ENCODE peak calls at places on chromosomes 5 and 9, in eight cellular contexts. Q, W, P, Z, C, F, B and R are unnamed samples.

GRCh38 chr9:99491408-99492259 is 269.6 kb downstream of the SEC61B start:
- DNase-seq in Q (no peak), W (no peak), P (no peak), Z (no peak), C (peak; percentile 58), F (no peak), B (no peak), R (no peak)

GRCh38 chr9:21761309-21761901 is 41.0 kb upstream of the MTAP start:
- DNase-seq in Q (no peak), W (no peak), P (no peak), Z (no peak), C (peak; percentile 3), F (no peak), B (no peak), R (no peak)

GRCh38 chr5:72071906-72072305 is 35.4 kb upstream of the MAP1B start:
- DNase-seq in Q (no peak), W (no peak), P (no peak), Z (no peak), C (no peak), F (no peak), B (no peak), R (no peak)

GRCh38 chr5:150412319-150413175 is at the start of gene CD74:
- DNase-seq in Q (peak; percentile 72), W (no peak), P (peak; percentile 63), Z (peak; percentile 84), C (peak; percentile 98), F (no peak), B (peak; percentile 91), R (peak; percentile 75)

GRCh38 chr9:83623634-83623991 is 670 bp downstream of the IDNK start:
- DNase-seq in Q (no peak), W (peak; percentile 26), P (no peak), Z (no peak), C (no peak), F (no peak), B (no peak), R (no peak)

GRCh38 chr9:122287214-122287613 is 22.5 kb downstream of the MRRF start:
- DNase-seq in Q (no peak), W (no peak), P (no peak), Z (no peak), C (no peak), F (no peak), B (no peak), R (no peak)

GRCh38 chr5:72363146-72363802 is 43.1 kb downstream of the PTCD2 start:
- DNase-seq in Q (no peak), W (no peak), P (no peak), Z (no peak), C (no peak), F (no peak), B (no peak), R (no peak)

GRCh38 chr5:119322948-119323629 is 32.7 kb upstream of the TNFAIP8 start:
- DNase-seq in Q (no peak), W (no peak), P (no peak), Z (no peak), C (no peak), F (no peak), B (no peak), R (no peak)

GRCh38 chr5:58294598-58295298 is 165.1 kb downstream of the PLK2 start:
- DNase-seq in Q (no peak), W (no peak), P (no peak), Z (no peak), C (peak; percentile 3), F (no peak), B (no peak), R (no peak)

GRCh38 chr5:138960145-138960692 is 85.1 kb upstream of the LRRTM2 start:
- DNase-seq in Q (no peak), W (peak; percentile 85), P (no peak), Z (no peak), C (no peak), F (no peak), B (no peak), R (no peak)

GRCh38 chr5:16857635-16858034 is 78.5 kb downstream of the MYO10 start:
- DNase-seq in Q (no peak), W (no peak), P (no peak), Z (no peak), C (no peak), F (no peak), B (no peak), R (no peak)

GRCh38 chr5:147898875-147899401 is 7.4 kb downstream of the C5orf46 start:
- DNase-seq in Q (no peak), W (no peak), P (no peak), Z (no peak), C (no peak), F (no peak), B (no peak), R (no peak)

GRCh38 chr9:27791311-27791710 is 218.0 kb upstream of the C9orf72 start:
- DNase-seq in Q (no peak), W (peak; percentile 71), P (peak; percentile 3), Z (no peak), C (no peak), F (peak; percentile 8), B (no peak), R (no peak)

GRCh38 chr5:1881273-1881586 is 1.5 kb downstream of the IRX4 start:
- DNase-seq in Q (no peak), W (no peak), P (peak; percentile 23), Z (no peak), C (no peak), F (no peak), B (no peak), R (no peak)

GRCh38 chr5:101461455-101461854 is 558.4 kb upstream of the ST8SIA4 start:
- DNase-seq in Q (no peak), W (no peak), P (no peak), Z (no peak), C (no peak), F (no peak), B (no peak), R (no peak)

GRCh38 chr9:108859459-108860114 is 2.5 kb upstream of the ACTL7A start:
- DNase-seq in Q (no peak), W (peak; percentile 83), P (no peak), Z (no peak), C (no peak), F (no peak), B (no peak), R (no peak)

GRCh38 chr5:1835431-1835830 is 34.2 kb downstream of the NDUFS6 start:
- DNase-seq in Q (no peak), W (no peak), P (no peak), Z (no peak), C (no peak), F (no peak), B (no peak), R (no peak)

GRCh38 chr5:134574521-134574920 is 49.1 kb downstream of the JADE2 start:
- DNase-seq in Q (no peak), W (no peak), P (no peak), Z (no peak), C (no peak), F (no peak), B (no peak), R (no peak)

GRCh38 chr5:41418220-41419031 is 92.0 kb downstream of the PLCXD3 start:
- DNase-seq in Q (no peak), W (no peak), P (peak; percentile 7), Z (no peak), C (no peak), F (no peak), B (no peak), R (no peak)

GRCh38 chr5:179497636-179498365 is 52.6 kb upstream of the RUFY1 start:
- DNase-seq in Q (no peak), W (peak; percentile 34), P (no peak), Z (no peak), C (no peak), F (no peak), B (no peak), R (no peak)

GRCh38 chr5:80275347-80275746 is 19.5 kb upstream of the SERINC5 start:
- DNase-seq in Q (no peak), W (no peak), P (no peak), Z (no peak), C (no peak), F (peak; percentile 21), B (no peak), R (no peak)

GRCh38 chr5:56108212-56108611 is 113.4 kb upstream of the IL6ST start:
- DNase-seq in Q (no peak), W (no peak), P (no peak), Z (no peak), C (no peak), F (no peak), B (no peak), R (no peak)

GRCh38 chr9:127884427-127884911 is 7.0 kb upstream of the AK1 start:
- DNase-seq in Q (no peak), W (peak; percentile 97), P (peak; percentile 86), Z (peak; percentile 65), C (no peak), F (peak; percentile 6), B (no peak), R (no peak)

GRCh38 chr9:2778816-2779215 is 61.5 kb downstream of the KCNV2 start:
- DNase-seq in Q (no peak), W (no peak), P (no peak), Z (no peak), C (no peak), F (no peak), B (no peak), R (no peak)

GRCh38 chr9:127104465-127105311 is 17.7 kb downstream of the ANGPTL2 start:
- DNase-seq in Q (no peak), W (peak; percentile 94), P (no peak), Z (no peak), C (no peak), F (no peak), B (no peak), R (no peak)

GRCh38 chr5:120098902-120099301 is 365.2 kb upstream of the PRR16 start:
- DNase-seq in Q (no peak), W (no peak), P (no peak), Z (no peak), C (no peak), F (no peak), B (no peak), R (no peak)

GRCh38 chr5:94240616-94241287 is 377.7 kb downstream of the KIAA0825 start:
- DNase-seq in Q (no peak), W (peak; percentile 35), P (no peak), Z (peak; percentile 21), C (no peak), F (peak; percentile 68), B (no peak), R (no peak)

GRCh38 chr9:71854811-71855210 is 56.2 kb downstream of the ABHD17B start:
- DNase-seq in Q (no peak), W (peak; percentile 87), P (no peak), Z (no peak), C (no peak), F (no peak), B (no peak), R (no peak)

GRCh38 chr5:177498013-177498847 is 826 bp upstream of the PDLIM7 start:
- DNase-seq in Q (no peak), W (no peak), P (no peak), Z (peak; percentile 65), C (no peak), F (no peak), B (no peak), R (no peak)

GRCh38 chr5:92527311-92528078 is 1053.5 kb downstream of the NR2F1-AS1 start:
- DNase-seq in Q (no peak), W (no peak), P (peak; percentile 13), Z (no peak), C (no peak), F (no peak), B (no peak), R (no peak)

GRCh38 chr9:76369583-76369982 is 24.6 kb downstream of the RFK start:
- DNase-seq in Q (peak; percentile 58), W (peak; percentile 86), P (no peak), Z (no peak), C (no peak), F (no peak), B (no peak), R (peak; percentile 51)

GRCh38 chr5:179331591-179331990 is 13.7 kb downstream of the ADAMTS2 start:
- DNase-seq in Q (no peak), W (no peak), P (no peak), Z (no peak), C (no peak), F (no peak), B (no peak), R (no peak)

GRCh38 chr9:20988061-20988460 is 43.4 kb downstream of the HACD4 start:
- DNase-seq in Q (no peak), W (no peak), P (no peak), Z (no peak), C (no peak), F (no peak), B (no peak), R (no peak)

GRCh38 chr9:90555351-90556057 is 87.1 kb downstream of the DIRAS2 start:
- DNase-seq in Q (no peak), W (no peak), P (no peak), Z (no peak), C (no peak), F (no peak), B (no peak), R (no peak)